ENCODE peak calls at places on chromosome X, in four cellular contexts. Y is H9, E is H1, B is IMR-90. O is an unnamed sample.

GRCh38 chrX:349196-349595 is 30.6 kb upstream of the GTPBP6 start:
- DNase-seq in Y (no peak), B (no peak), E (no peak), O (no peak)

GRCh38 chrX:38375888-38376287 is 23.5 kb downstream of the OTC start:
- DNase-seq in E (no peak), Y (no peak), B (no peak), O (peak)

GRCh38 chrX:35622601-35623000 is 175.5 kb upstream of the MAGEB16 start:
- DNase-seq in B (no peak), Y (no peak), E (no peak), O (peak)

GRCh38 chrX:103780701-103781402 is 4.2 kb downstream of the PLP1 start:
- DNase-seq in E (no peak), B (no peak), Y (peak), O (no peak)

GRCh38 chrX:118475903-118476302 is 19.7 kb upstream of the DOCK11 start:
- DNase-seq in Y (no peak), B (no peak), E (no peak), O (peak)

GRCh38 chrX:111447298-111447697 is 35.3 kb upstream of the DCX start:
- DNase-seq in E (no peak), Y (peak), B (no peak), O (peak)

GRCh38 chrX:129823523-129823922 is 20.2 kb downstream of the ZDHHC9 start:
- DNase-seq in Y (no peak), B (no peak), E (no peak), O (no peak)

GRCh38 chrX:56429581-56429980 is 133.8 kb upstream of the UBQLN2 start:
- DNase-seq in E (no peak), B (no peak), Y (peak), O (peak)

GRCh38 chrX:145002776-145003175 is 244.5 kb upstream of the SPANXN1 start:
- DNase-seq in E (no peak), Y (no peak), B (no peak), O (peak)

GRCh38 chrX:147912093-147912801 is 528 bp downstream of the FMR1 start:
- DNase-seq in Y (no peak), E (no peak), B (peak), O (peak)

GRCh38 chrX:373641-374471 is 12.9 kb downstream of the PPP2R3B start:
- DNase-seq in B (peak), E (no peak), Y (peak), O (peak)

GRCh38 chrX:34288782-34289181 is 156.7 kb upstream of the FAM47A start:
- DNase-seq in E (no peak), B (no peak), Y (no peak), O (no peak)

GRCh38 chrX:105658136-105658535 is 164.2 kb upstream of the NRK start:
- DNase-seq in B (no peak), E (no peak), Y (no peak), O (no peak)

GRCh38 chrX:119481218-119481875 is 13.1 kb downstream of the SLC25A5 start:
- DNase-seq in E (no peak), B (no peak), Y (no peak), O (no peak)

GRCh38 chrX:119477812-119478232 is 9.6 kb downstream of the SLC25A5 start:
- DNase-seq in E (no peak), B (peak), Y (no peak), O (no peak)

GRCh38 chrX:119479845-119480244 is 11.6 kb downstream of the SLC25A5 start:
- DNase-seq in Y (no peak), B (no peak), E (no peak), O (no peak)

GRCh38 chrX:119475389-119476101 is 7.3 kb downstream of the SLC25A5 start:
- DNase-seq in B (peak), E (no peak), Y (no peak), O (no peak)

DNA sequence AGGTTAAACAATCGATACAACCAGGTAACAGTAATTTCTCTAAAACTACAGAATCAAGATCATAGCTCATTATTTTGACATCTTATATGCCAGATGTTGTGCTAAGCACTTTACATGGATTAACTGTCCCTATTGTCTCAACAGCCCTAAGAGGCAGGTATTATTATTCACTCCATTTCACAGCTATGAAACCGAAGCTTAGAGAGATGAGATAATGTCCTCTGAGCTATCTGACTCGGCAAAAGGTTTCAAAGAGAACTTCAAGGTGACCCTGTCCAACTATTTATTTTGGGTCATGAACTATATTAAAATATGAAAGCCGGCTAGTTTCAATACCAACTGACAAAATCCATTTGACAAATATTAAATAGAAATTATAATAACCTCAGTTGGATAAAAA is 10.3 kb downstream of the SLC25A5 start:
- DNase-seq in Y (no peak), B (no peak), E (no peak), O (no peak)
- H4K5ac ChIP-seq in Y (no peak), B (no peak), E (no peak), O (no peak)

DNA sequence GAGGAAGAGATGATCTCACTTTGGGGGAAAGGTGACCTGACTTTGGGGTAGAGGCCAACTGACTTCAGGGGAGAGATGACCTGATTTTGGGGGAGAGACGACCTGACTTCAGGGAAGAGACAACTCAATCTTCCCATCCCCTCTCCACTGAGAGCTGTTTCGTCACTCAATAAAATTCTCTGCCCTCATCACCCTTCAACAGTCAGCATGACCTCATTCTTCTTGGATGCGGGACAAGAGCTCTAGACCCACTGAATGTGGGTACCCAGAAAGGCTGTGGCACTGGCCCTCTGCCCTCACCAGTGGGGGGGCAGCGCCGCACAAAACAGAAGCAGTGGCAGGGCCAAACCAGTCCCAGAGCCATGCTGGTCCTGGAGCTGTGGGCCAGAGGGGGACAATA is 34.6 kb downstream of the ATXN3L start:
- DNase-seq in E (no peak), B (no peak), Y (no peak), O (no peak)
- H4K5ac ChIP-seq in E (no peak), B (no peak), Y (no peak), O (no peak)

GRCh38 chrX:46571423-46572294 is 1.9 kb upstream of the CHST7 start:
- DNase-seq in B (no peak), Y (peak), E (no peak), O (peak)

GRCh38 chrX:46572295-46572936 is 1.1 kb upstream of the CHST7 start:
- DNase-seq in B (no peak), Y (no peak), E (no peak), O (no peak)

GRCh38 chrX:46569621-46570020 is 3.9 kb upstream of the CHST7 start:
- DNase-seq in B (no peak), E (no peak), Y (no peak), O (no peak)

GRCh38 chrX:46561931-46562721 is 11.4 kb upstream of the CHST7 start:
- DNase-seq in B (no peak), Y (no peak), E (no peak), O (no peak)

GRCh38 chrX:46567388-46567787 is 6.2 kb upstream of the CHST7 start:
- DNase-seq in E (no peak), Y (no peak), B (no peak), O (no peak)
- H4K5ac ChIP-seq in E (no peak), Y (no peak), B (no peak), O (no peak)

GRCh38 chrX:15812212-15812938 is 22.1 kb downstream of the ZRSR2 start:
- DNase-seq in B (no peak), E (no peak), Y (no peak), O (no peak)
- H4K5ac ChIP-seq in B (no peak), E (no peak), Y (no peak), O (no peak)

GRCh38 chrX:153799326-153799725 is 4.9 kb downstream of the SSR4 start:
- DNase-seq in E (no peak), Y (no peak), B (no peak), O (no peak)
- H4K5ac ChIP-seq in E (no peak), Y (no peak), B (no peak), O (no peak)

O was measured in mesendoderm.